ENCODE peak calls at places on chromosomes 16 and 17, in six cellular contexts. K is GM12891, W is H1, C is GM12878, E is K562, X is HepG2. N is an unnamed sample.

GRCh38 chr17:50608700-50609375 is 25.8 kb upstream of the ABCC3 start:
- DNase-seq in K (no peak), W (no peak), C (no peak), E (no peak), X (no peak), N (no peak)

GRCh38 chr17:39011907-39012468 is 44.8 kb upstream of the FBXO47 start:
- DNase-seq in K (no peak), W (peak), C (no peak), E (no peak), X (peak), N (no peak)

GRCh38 chr16:29860218-29860617 is 2.8 kb downstream of the CDIPT start:
- DNase-seq in K (no peak), W (no peak), C (no peak), E (no peak), X (no peak), N (no peak)

GRCh38 chr16:46731691-46732555 is 16.2 kb downstream of the MYLK3 start:
- DNase-seq in K (no peak), W (no peak), C (no peak), E (no peak), X (peak), N (no peak)

GRCh38 chr16:57301126-57301817 is 16.8 kb upstream of the PLLP start:
- DNase-seq in K (no peak), W (no peak), C (no peak), E (no peak), X (no peak), N (no peak)

GRCh38 chr17:11598274-11599221 is at the start of gene DNAH9:
- DNase-seq in K (peak), W (peak), C (no peak), E (peak), X (peak), N (no peak)

GRCh38 chr17:61561354-61561753 is 29.7 kb downstream of the NACA2 start:
- DNase-seq in K (no peak), W (no peak), C (no peak), E (no peak), X (no peak), N (no peak)

GRCh38 chr17:19363460-19364035 is 1.0 kb upstream of the B9D1 start:
- DNase-seq in K (no peak), W (no peak), C (no peak), E (no peak), X (no peak), N (no peak)

GRCh38 chr16:57756424-57757325 is 21.1 kb downstream of the KATNB1 start:
- DNase-seq in K (no peak), W (peak), C (no peak), E (no peak), X (no peak), N (no peak)

GRCh38 chr17:41498276-41498675 is 7.1 kb downstream of the KRT13 start:
- DNase-seq in K (no peak), W (no peak), C (no peak), E (no peak), X (no peak), N (no peak)

GRCh38 chr16:55256412-55257016 is 67.5 kb upstream of the IRX6 start:
- DNase-seq in K (no peak), W (no peak), C (no peak), E (no peak), X (no peak), N (no peak)

GRCh38 chr17:38705803-38706624 is 941 bp downstream of the MLLT6 start:
- DNase-seq in K (no peak), W (peak), C (no peak), E (peak), X (peak), N (peak)

GRCh38 chr17:80492343-80493136 is 16.1 kb upstream of the NPTX1 start:
- DNase-seq in K (no peak), W (no peak), C (no peak), E (no peak), X (no peak), N (no peak)

DNA sequence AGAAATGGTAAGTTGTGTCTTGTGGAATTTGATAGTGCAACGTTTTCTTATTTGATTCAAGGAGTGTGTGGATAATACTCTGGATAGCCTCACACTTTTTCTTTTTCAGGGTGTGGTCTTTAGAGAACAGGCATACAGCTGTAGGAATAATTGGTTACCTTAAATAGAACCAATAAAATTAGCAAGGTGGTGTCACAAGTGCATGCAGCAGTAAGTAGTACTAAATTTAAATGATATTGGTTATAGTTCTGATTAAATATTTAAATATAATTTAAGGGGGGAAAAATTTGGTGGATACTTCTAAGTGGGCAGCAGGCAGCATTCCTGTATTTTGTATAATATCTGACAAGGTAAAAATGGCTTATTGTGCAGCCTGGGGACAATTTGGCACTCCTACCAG is 3.7 kb downstream of the HAPSTR1 start:
- DNase-seq in K (no peak), W (no peak), C (no peak), E (no peak), X (no peak), N (no peak)
- TF ChIP-seq POLR2AphosphoS5 in K (no peak), W (no peak), C (no peak), E (no peak), X (no peak), N (no peak)

GRCh38 chr17:64504769-64505319 is 1.2 kb downstream of the DDX5 start:
- DNase-seq in K (no peak), W (no peak), C (no peak), E (no peak), X (peak), N (no peak)

GRCh38 chr17:64507418-64507766 is 615 bp downstream of the CEP95 start:
- DNase-seq in K (peak), W (no peak), C (no peak), E (peak), X (peak), N (no peak)

GRCh38 chr17:64505320-64506200 is 529 bp downstream of the DDX5 start:
- DNase-seq in K (peak), W (peak), C (no peak), E (peak), X (peak), N (peak)

GRCh38 chr17:64506576-64507417 is at the start of gene CEP95:
- DNase-seq in K (peak), W (peak), C (peak), E (no peak), X (peak), N (peak)

DNA sequence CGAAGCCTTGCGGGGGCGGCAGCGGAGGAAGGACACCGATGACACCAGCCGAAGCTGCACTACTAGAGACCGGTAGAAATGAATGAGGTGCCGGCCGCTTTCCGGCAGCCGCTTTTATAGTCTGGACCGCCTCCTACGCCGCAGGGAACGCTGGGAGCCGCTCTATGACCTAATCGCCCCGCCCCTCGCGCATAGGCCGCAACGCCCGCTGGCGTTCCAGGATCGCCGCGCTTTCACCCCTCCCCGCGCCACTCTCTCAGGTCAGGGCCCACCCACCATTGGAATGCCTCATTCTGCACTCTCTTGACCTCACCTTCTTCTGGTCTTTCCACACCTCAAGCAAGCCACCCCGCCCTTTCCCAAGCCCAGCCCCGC is at the start of gene DDX5:
- DNase-seq in K (peak), W (peak), C (no peak), E (peak), X (peak), N (peak)
- TF ChIP-seq POLR2A in K (peak), W (peak), C (peak), E (peak), X (peak), N (peak)

GRCh38 chr17:17785407-17785806 is 51.4 kb downstream of the SREBF1 start:
- DNase-seq in K (no peak), W (no peak), C (no peak), E (no peak), X (no peak), N (no peak)

GRCh38 chr17:17783825-17784598 is 52.8 kb downstream of the SREBF1 start:
- DNase-seq in K (no peak), W (no peak), C (peak), E (no peak), X (no peak), N (no peak)

GRCh38 chr17:17783121-17783824 is 53.5 kb downstream of the SREBF1 start:
- DNase-seq in K (peak), W (peak), C (peak), E (peak), X (no peak), N (no peak)

GRCh38 chr17:17782425-17783120 is 54.2 kb downstream of the SREBF1 start:
- DNase-seq in K (no peak), W (peak), C (no peak), E (peak), X (no peak), N (no peak)

GRCh38 chr17:17784599-17785264 is 52.1 kb downstream of the SREBF1 start:
- DNase-seq in K (no peak), W (no peak), C (no peak), E (peak), X (peak), N (no peak)
- TF ChIP-seq TAF1 in K (no peak), W (no peak), C (no peak), E (no peak), X (no peak), N (no peak)

DNA sequence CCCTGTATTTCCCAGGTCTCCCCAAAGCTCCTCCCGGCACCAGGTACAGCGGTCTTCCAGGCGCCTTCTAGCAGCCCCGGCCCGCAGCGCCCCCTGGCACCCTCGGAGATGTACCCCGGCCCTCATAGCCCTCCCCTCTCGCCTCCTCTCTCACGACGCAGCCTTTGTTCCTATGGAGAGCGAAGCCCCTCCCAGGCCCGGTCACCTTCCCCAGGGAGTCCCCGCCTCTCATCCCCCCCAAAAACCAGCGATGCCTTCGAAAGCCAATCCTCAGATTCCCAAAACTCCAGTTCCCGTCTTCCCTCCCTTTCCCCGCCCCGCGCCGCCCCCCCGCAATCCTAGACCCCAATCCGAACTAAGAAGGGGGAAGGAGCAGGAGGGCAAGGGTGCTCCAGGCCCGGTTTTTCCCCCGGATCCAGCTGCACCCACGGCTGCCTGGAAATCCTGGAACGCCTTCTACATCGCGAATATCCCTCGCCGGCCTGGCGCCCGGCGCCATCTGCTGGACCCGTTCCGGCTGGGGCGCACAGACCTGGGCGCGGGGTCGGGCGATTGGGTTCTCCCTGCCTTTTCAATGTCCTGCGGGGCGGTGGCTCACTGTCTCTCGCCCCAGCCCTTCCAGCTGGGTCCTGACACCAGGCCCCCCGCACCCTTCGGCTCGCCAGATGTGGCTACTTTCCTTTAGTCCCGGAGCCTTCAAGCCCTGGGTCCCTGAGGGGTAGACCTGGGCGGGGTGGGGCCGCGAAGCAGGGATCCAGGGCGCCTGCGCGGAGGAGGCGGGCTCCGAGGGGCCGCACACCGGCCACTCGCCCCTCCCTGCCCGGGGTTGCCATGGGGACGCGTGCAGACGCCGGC is at the start of gene DNAH2:
- DNase-seq in K (peak), W (peak), C (no peak), E (peak), X (peak), N (peak)
- TF ChIP-seq POLR2AphosphoS5 in K (no peak), W (no peak), C (no peak), E (no peak), X (no peak), N (no peak)

N was measured in GM12892.